ENCODE peak calls at places on chromosomes 6 and 20, in eight cellular contexts. Q is ascending aorta; B is endodermal cell; Y is small intestine; C is psoas muscle; T is cardiac muscle cell; N is effector memory CD4-positive, alpha-beta T cell; F is lower lobe of right lung. O is an unnamed sample.

GRCh38 chr6:5659467-5659866 is 347.3 kb downstream of the NRN1 start:
- DNase-seq in Q (no peak), B (no peak), Y (no peak), C (no peak), T (no peak), N (no peak), F (no peak), O (no peak)

GRCh38 chr20:14494355-14494754 is 156.9 kb upstream of the FLRT3 start:
- DNase-seq in Q (no peak), B (no peak), Y (no peak), C (no peak), T (no peak), N (no peak), F (no peak), O (no peak)

GRCh38 chr6:12232339-12232738 is 57.8 kb upstream of the EDN1 start:
- DNase-seq in Q (no peak), B (no peak), Y (no peak), C (no peak), T (no peak), N (no peak), F (no peak), O (no peak)

GRCh38 chr20:21564127-21564773 is 50.4 kb upstream of the NKX2-2 start:
- DNase-seq in Q (no peak), B (peak; percentile 23), Y (peak; percentile 6), C (no peak), T (no peak), N (no peak), F (no peak), O (no peak)

GRCh38 chr20:4112490-4113420 is 97.4 kb upstream of the RNF24 start:
- DNase-seq in Q (no peak), B (no peak), Y (peak; percentile 60), C (peak; percentile 44), T (no peak), N (no peak), F (peak; percentile 57), O (no peak)

GRCh38 chr6:16473184-16473907 is 235.0 kb downstream of the GMPR start:
- DNase-seq in Q (no peak), B (no peak), Y (no peak), C (no peak), T (no peak), N (no peak), F (no peak), O (no peak)

GRCh38 chr20:59015812-59016711 is 3.2 kb upstream of the TUBB1 start:
- DNase-seq in Q (no peak), B (no peak), Y (no peak), C (no peak), T (peak; percentile 64), N (no peak), F (no peak), O (no peak)

GRCh38 chr20:45229264-45230056 is 8.3 kb downstream of the SEMG2 start:
- DNase-seq in Q (no peak), B (peak; percentile 92), Y (peak; percentile 63), C (no peak), T (no peak), N (no peak), F (peak; percentile 74), O (peak; percentile 4)

GRCh38 chr20:37564388-37565133 is 36.9 kb upstream of the BLCAP start:
- DNase-seq in Q (no peak), B (peak; percentile 91), Y (peak; percentile 38), C (peak; percentile 37), T (peak; percentile 80), N (no peak), F (peak; percentile 56), O (peak; percentile 15)

GRCh38 chr6:150835620-150836019 is 29.9 kb upstream of the MTHFD1L start:
- DNase-seq in Q (no peak), B (no peak), Y (peak; percentile 10), C (no peak), T (no peak), N (no peak), F (no peak), O (no peak)

GRCh38 chr6:39453956-39454524 is 131.5 kb upstream of the KCNK16 start:
- DNase-seq in Q (no peak), B (no peak), Y (no peak), C (no peak), T (no peak), N (no peak), F (no peak), O (no peak)

GRCh38 chr6:37272834-37273566 is 15.1 kb upstream of the TMEM217 start:
- DNase-seq in Q (no peak), B (no peak), Y (peak; percentile 13), C (no peak), T (no peak), N (no peak), F (no peak), O (no peak)

GRCh38 chr20:37627060-37627766 is 66.6 kb upstream of the CTNNBL1 start:
- DNase-seq in Q (no peak), B (peak; percentile 91), Y (peak; percentile 15), C (peak; percentile 31), T (peak; percentile 85), N (no peak), F (no peak), O (no peak)

GRCh38 chr6:142861711-142862110 is 83.3 kb downstream of the HIVEP2 start:
- DNase-seq in Q (no peak), B (no peak), Y (no peak), C (no peak), T (no peak), N (no peak), F (no peak), O (no peak)

GRCh38 chr6:402901-403658 is 11.5 kb downstream of the IRF4 start:
- DNase-seq in Q (no peak), B (no peak), Y (no peak), C (no peak), T (no peak), N (no peak), F (no peak), O (no peak)

GRCh38 chr20:6590891-6591679 is 176.4 kb upstream of the BMP2 start:
- DNase-seq in Q (no peak), B (no peak), Y (no peak), C (no peak), T (no peak), N (no peak), F (no peak), O (no peak)

GRCh38 chr6:30836957-30837356 is 47.4 kb upstream of the DDR1 start:
- DNase-seq in Q (no peak), B (no peak), Y (no peak), C (no peak), T (no peak), N (no peak), F (no peak), O (no peak)

GRCh38 chr20:58224097-58224496 is 4.4 kb downstream of the ANKRD60 start:
- DNase-seq in Q (no peak), B (no peak), Y (peak; percentile 18), C (no peak), T (no peak), N (no peak), F (no peak), O (no peak)

DNA sequence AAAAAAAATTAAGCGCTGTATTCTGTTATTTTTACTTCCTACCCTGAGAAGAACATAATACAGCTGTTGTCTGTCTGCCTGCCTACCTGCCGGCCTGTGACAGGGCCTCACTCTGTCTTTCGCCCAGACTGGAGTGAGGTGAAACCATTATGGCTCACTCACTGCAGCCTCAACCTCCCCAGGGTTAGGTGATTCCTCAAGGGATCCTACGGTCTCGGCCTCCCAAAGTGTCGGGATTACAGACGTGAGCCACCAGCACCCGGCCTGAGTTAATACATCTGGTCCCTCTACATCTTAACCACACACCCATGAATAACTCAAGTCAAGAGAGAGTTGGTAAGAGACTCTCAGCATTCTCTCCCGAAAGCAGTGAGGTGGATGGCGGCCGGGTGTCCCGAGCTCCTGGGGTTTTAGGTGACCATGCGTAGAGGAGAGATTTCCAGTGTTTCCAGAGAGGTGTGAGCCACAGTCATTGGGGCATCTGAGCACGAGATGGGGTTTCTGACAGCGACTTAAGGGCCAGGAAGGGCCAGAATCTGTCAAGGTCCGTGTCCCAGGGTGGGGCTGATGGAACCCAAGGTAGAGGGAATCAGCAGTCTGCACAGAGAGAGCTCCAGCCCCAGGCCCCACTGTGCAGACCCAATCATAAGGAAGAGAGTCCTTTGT is 1954.4 kb upstream of the DEFB115 start:
- DNase-seq in Q (no peak), B (no peak), Y (no peak), C (no peak), T (no peak), N (no peak), F (no peak), O (no peak)
- H3K9me3 ChIP-seq in Q (peaks cover 5% of the 10 kb centered on the region), B (peaks cover 49% of the 10 kb centered on the region), Y (peaks cover 8% of the 10 kb centered on the region), C (no peaks in the 10 kb centered on the region), T (no peaks in the 10 kb centered on the region), N (no peaks in the 10 kb centered on the region), F (peaks cover 7% of the 10 kb centered on the region), O (peaks cover 21% of the 10 kb centered on the region)

GRCh38 chr20:53816872-53817398 is 223.3 kb upstream of the ZNF217 start:
- DNase-seq in Q (no peak), B (no peak), Y (no peak), C (no peak), T (no peak), N (no peak), F (no peak), O (no peak)

GRCh38 chr20:53823121-53823764 is 229.6 kb upstream of the ZNF217 start:
- DNase-seq in Q (no peak), B (no peak), Y (no peak), C (no peak), T (no peak), N (no peak), F (no peak), O (no peak)

GRCh38 chr20:53822534-53822933 is 228.9 kb upstream of the ZNF217 start:
- DNase-seq in Q (no peak), B (no peak), Y (no peak), C (no peak), T (no peak), N (no peak), F (no peak), O (no peak)

GRCh38 chr20:53818457-53819177 is 225.0 kb upstream of the ZNF217 start:
- DNase-seq in Q (no peak), B (no peak), Y (no peak), C (no peak), T (no peak), N (no peak), F (no peak), O (no peak)

GRCh38 chr20:53819973-53820451 is 226.4 kb upstream of the ZNF217 start:
- DNase-seq in Q (no peak), B (no peak), Y (no peak), C (no peak), T (no peak), N (no peak), F (no peak), O (no peak)
- H3K4me3 ChIP-seq in Q (no peak overlapping the region), B (no peak overlapping the region), Y (no peak overlapping the region), C (no peak overlapping the region), T (no peak overlapping the region), N (no peak overlapping the region), F (no peak overlapping the region), O (no peak overlapping the region)

DNA sequence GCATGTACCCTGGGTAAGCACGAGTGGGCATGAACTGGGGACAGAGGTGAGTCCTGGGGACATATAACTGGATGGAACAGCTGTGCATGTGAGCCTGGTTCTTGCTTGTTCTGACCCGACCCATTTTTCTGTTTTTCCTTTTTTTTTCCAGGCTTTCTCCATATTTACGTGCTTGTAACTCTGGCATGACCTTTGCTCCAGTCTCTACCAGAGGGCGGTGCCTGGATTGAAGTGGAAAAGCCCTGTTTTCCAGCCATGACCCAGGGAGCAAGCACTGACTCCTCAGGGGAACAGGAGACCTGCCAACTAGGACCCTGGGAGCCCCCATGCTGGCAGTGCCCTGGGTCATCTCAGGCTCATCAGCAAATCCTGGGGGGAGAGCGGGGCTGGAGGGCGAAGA is 8.0 kb downstream of the TRAF3IP2 start:
- DNase-seq in Q (no peak), B (no peak), Y (peak; percentile 70), C (no peak), T (no peak), N (no peak), F (no peak), O (no peak)
- H3K4me1 ChIP-seq in Q (peaks cover 33% of the 10 kb centered on the region), B (peaks cover 9% of the 10 kb centered on the region), Y (peaks cover 23% of the 10 kb centered on the region), C (peaks cover 48% of the 10 kb centered on the region), T (peaks cover 39% of the 10 kb centered on the region), N (no peaks in the 10 kb centered on the region), F (peaks cover 66% of the 10 kb centered on the region), O (peaks cover 6% of the 10 kb centered on the region)

GRCh38 chr6:164107297-164107995 is 692.9 kb downstream of the QKI start:
- DNase-seq in Q (no peak), B (no peak), Y (no peak), C (no peak), T (no peak), N (no peak), F (no peak), O (no peak)
- H3K9me3 ChIP-seq in Q (no peaks in the 10 kb centered on the region), B (no peaks in the 10 kb centered on the region), Y (peaks cover 2% of the 10 kb centered on the region), C (no peaks in the 10 kb centered on the region), T (no peaks in the 10 kb centered on the region), N (no peaks in the 10 kb centered on the region), F (no peaks in the 10 kb centered on the region), O (no peaks in the 10 kb centered on the region)

O was measured in naive thymus-derived CD4-positive, alpha-beta T cell.